ENCODE peak calls at places on chromosomes 16 and 17, in six cellular contexts. One of them, this sample, is unnamed.

GRCh38 chr17:75927286-75927922 is 13.4 kb downstream of the FBF1 start:
- DNase-seq in H1: no peak
- DNase-seq in transverse colon: peak; percentile 27
- DNase-seq in A549: peak; percentile 62
- DNase-seq in stomach: peak; percentile 54
- DNase-seq in GM12878: no peak
- DNase-seq in this sample: no peak

GRCh38 chr17:80287806-80288579 is 27.3 kb downstream of the RNF213 start:
- DNase-seq in H1: no peak
- DNase-seq in transverse colon: no peak
- DNase-seq in A549: no peak
- DNase-seq in stomach: no peak
- DNase-seq in GM12878: no peak
- DNase-seq in this sample: no peak

GRCh38 chr16:82652826-82653225 is 26.1 kb downstream of the CDH13 start:
- DNase-seq in H1: no peak
- DNase-seq in transverse colon: no peak
- DNase-seq in A549: no peak
- DNase-seq in stomach: no peak
- DNase-seq in GM12878: no peak
- DNase-seq in this sample: no peak

GRCh38 chr16:49473131-49473530 is 99.5 kb downstream of the C16orf78 start:
- DNase-seq in H1: no peak
- DNase-seq in transverse colon: no peak
- DNase-seq in A549: no peak
- DNase-seq in stomach: peak; percentile 3
- DNase-seq in GM12878: no peak
- DNase-seq in this sample: no peak

GRCh38 chr16:68417711-68418301 is 30.5 kb downstream of the SMPD3 start:
- DNase-seq in H1: no peak
- DNase-seq in transverse colon: peak; percentile 85
- DNase-seq in A549: no peak
- DNase-seq in stomach: peak; percentile 91
- DNase-seq in GM12878: peak; percentile 73
- DNase-seq in this sample: no peak

GRCh38 chr16:65121870-65122723 is at the start of gene CDH11:
- DNase-seq in H1: peak; percentile 81
- DNase-seq in transverse colon: peak; percentile 38
- DNase-seq in A549: no peak
- DNase-seq in stomach: peak; percentile 25
- DNase-seq in GM12878: no peak
- DNase-seq in this sample: peak; percentile 41

GRCh38 chr16:75074920-75075687 is 41.5 kb downstream of the LDHD start:
- DNase-seq in H1: no peak
- DNase-seq in transverse colon: peak; percentile 74
- DNase-seq in A549: no peak
- DNase-seq in stomach: peak; percentile 58
- DNase-seq in GM12878: peak; percentile 96
- DNase-seq in this sample: no peak

GRCh38 chr16:23434380-23434779 is 18.6 kb downstream of the COG7 start:
- DNase-seq in H1: no peak
- DNase-seq in transverse colon: no peak
- DNase-seq in A549: peak; percentile 82
- DNase-seq in stomach: no peak
- DNase-seq in GM12878: peak; percentile 40
- DNase-seq in this sample: no peak

GRCh38 chr16:79991918-79992317 is 391.4 kb upstream of the MAF start:
- DNase-seq in H1: no peak
- DNase-seq in transverse colon: no peak
- DNase-seq in A549: no peak
- DNase-seq in stomach: no peak
- DNase-seq in GM12878: no peak
- DNase-seq in this sample: no peak

GRCh38 chr17:49548506-49549310 is 27.0 kb upstream of the NXPH3 start:
- DNase-seq in H1: peak; percentile 85
- DNase-seq in transverse colon: no peak
- DNase-seq in A549: peak; percentile 66
- DNase-seq in stomach: peak; percentile 55
- DNase-seq in GM12878: no peak
- DNase-seq in this sample: no peak

GRCh38 chr17:1496814-1497325 is 4.4 kb upstream of the MYO1C start:
- DNase-seq in H1: no peak
- DNase-seq in transverse colon: no peak
- DNase-seq in A549: no peak
- DNase-seq in stomach: no peak
- DNase-seq in GM12878: no peak
- DNase-seq in this sample: no peak

GRCh38 chr17:50191070-50192045 is 10.1 kb downstream of the COL1A1 start:
- DNase-seq in H1: no peak
- DNase-seq in transverse colon: no peak
- DNase-seq in A549: no peak
- DNase-seq in stomach: no peak
- DNase-seq in GM12878: no peak
- DNase-seq in this sample: no peak

GRCh38 chr17:47719411-47720152 is 13.5 kb upstream of the TBX21 start:
- DNase-seq in H1: no peak
- DNase-seq in transverse colon: no peak
- DNase-seq in A549: no peak
- DNase-seq in stomach: no peak
- DNase-seq in GM12878: no peak
- DNase-seq in this sample: no peak

GRCh38 chr16:4450430-4450829 is 24.0 kb downstream of the NMRAL1 start:
- DNase-seq in H1: no peak
- DNase-seq in transverse colon: no peak
- DNase-seq in A549: no peak
- DNase-seq in stomach: no peak
- DNase-seq in GM12878: no peak
- DNase-seq in this sample: no peak

GRCh38 chr16:67186550-67186950 is 2.8 kb upstream of the MATCAP1 start:
- DNase-seq in H1: no peak
- DNase-seq in transverse colon: no peak
- DNase-seq in A549: no peak
- DNase-seq in stomach: no peak
- DNase-seq in GM12878: no peak
- DNase-seq in this sample: no peak

GRCh38 chr16:31186930-31187807 is 7.2 kb downstream of the FUS start:
- DNase-seq in H1: no peak
- DNase-seq in transverse colon: no peak
- DNase-seq in A549: no peak
- DNase-seq in stomach: no peak
- DNase-seq in GM12878: no peak
- DNase-seq in this sample: no peak

GRCh38 chr17:6303664-6304063 is 131.3 kb downstream of the AIPL1 start:
- DNase-seq in H1: peak; percentile 73
- DNase-seq in transverse colon: no peak
- DNase-seq in A549: peak; percentile 21
- DNase-seq in stomach: no peak
- DNase-seq in GM12878: no peak
- DNase-seq in this sample: no peak

GRCh38 chr17:72340836-72341235 is 220.0 kb downstream of the SOX9 start:
- DNase-seq in H1: no peak
- DNase-seq in transverse colon: no peak
- DNase-seq in A549: no peak
- DNase-seq in stomach: no peak
- DNase-seq in GM12878: no peak
- DNase-seq in this sample: no peak

GRCh38 chr16:8173111-8173644 is 417.1 kb downstream of the TMEM114 start:
- DNase-seq in H1: peak; percentile 83
- DNase-seq in transverse colon: peak; percentile 68
- DNase-seq in A549: peak; percentile 89
- DNase-seq in stomach: peak; percentile 71
- DNase-seq in GM12878: peak; percentile 2
- DNase-seq in this sample: no peak

GRCh38 chr17:4968166-4968915 is 724 bp upstream of the SPAG7 start:
- DNase-seq in H1: peak; percentile 72
- DNase-seq in transverse colon: no peak
- DNase-seq in A549: no peak
- DNase-seq in stomach: no peak
- DNase-seq in GM12878: no peak
- DNase-seq in this sample: no peak

GRCh38 chr17:39198186-39198566 is 707 bp upstream of the CACNB1 start:
- DNase-seq in H1: no peak
- DNase-seq in transverse colon: no peak
- DNase-seq in A549: no peak
- DNase-seq in stomach: no peak
- DNase-seq in GM12878: no peak
- DNase-seq in this sample: peak; percentile 36

GRCh38 chr17:39197380-39198185 is at the start of gene CACNB1:
- DNase-seq in H1: peak; percentile 85
- DNase-seq in transverse colon: peak; percentile 82
- DNase-seq in A549: peak; percentile 78
- DNase-seq in stomach: peak; percentile 72
- DNase-seq in GM12878: no peak
- DNase-seq in this sample: peak; percentile 64

GRCh38 chr17:39200957-39201510 is 951 bp downstream of the RPL19 start:
- DNase-seq in H1: no peak
- DNase-seq in transverse colon: no peak
- DNase-seq in A549: no peak
- DNase-seq in stomach: no peak
- DNase-seq in GM12878: no peak
- DNase-seq in this sample: no peak

GRCh38 chr17:39199673-39199985 is 454 bp upstream of the RPL19 start:
- DNase-seq in H1: no peak
- DNase-seq in transverse colon: no peak
- DNase-seq in A549: no peak
- DNase-seq in stomach: no peak
- DNase-seq in GM12878: no peak
- DNase-seq in this sample: no peak

GRCh38 chr17:39199986-39200879 is at the start of gene RPL19:
- DNase-seq in H1: peak; percentile 83
- DNase-seq in transverse colon: peak; percentile 91
- DNase-seq in A549: peak; percentile 98
- DNase-seq in stomach: peak; percentile 91
- DNase-seq in GM12878: peak; percentile 81
- DNase-seq in this sample: peak; percentile 93
- H3K4me3 ChIP-seq in H1: peak within 1 kb of the TSS; percentile 96
- H3K4me3 ChIP-seq in transverse colon: peak within 1 kb of the TSS; percentile 97
- H3K4me3 ChIP-seq in A549: peak within 1 kb of the TSS; percentile 96
- H3K4me3 ChIP-seq in stomach: peak within 1 kb of the TSS; percentile 89
- H3K4me3 ChIP-seq in GM12878: peak within 1 kb of the TSS; percentile 95
- H3K4me3 ChIP-seq in this sample: peak within 1 kb of the TSS; percentile 82

DNA sequence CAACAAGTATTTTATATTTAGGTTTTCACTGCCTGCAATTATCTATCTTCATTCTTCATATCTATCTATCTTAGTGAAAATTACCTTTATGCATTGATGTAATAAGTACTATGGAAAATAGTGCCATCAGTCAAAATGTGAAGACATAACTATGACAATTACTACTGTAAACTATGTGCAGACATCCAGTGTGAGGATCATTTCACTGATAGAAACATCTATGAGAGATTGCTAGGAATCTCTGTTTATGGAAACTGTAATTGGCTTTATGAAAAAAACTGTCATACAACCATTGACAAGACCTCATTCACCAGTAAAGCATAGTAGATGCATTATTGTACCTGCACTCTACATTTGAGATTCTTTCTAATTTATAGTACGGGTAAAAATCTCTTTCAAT is 401.0 kb downstream of the PMP22 start:
- DNase-seq in H1: no peak
- DNase-seq in transverse colon: no peak
- DNase-seq in A549: no peak
- DNase-seq in stomach: no peak
- DNase-seq in GM12878: no peak
- DNase-seq in this sample: no peak
- TF ChIP-seq EP300 in H1: no peak
- TF ChIP-seq EP300 in transverse colon: no peak
- TF ChIP-seq EP300 in A549: no peak
- TF ChIP-seq EP300 in stomach: no peak
- TF ChIP-seq EP300 in GM12878: no peak
- TF ChIP-seq EP300 in this sample: no peak

GRCh38 chr17:36937961-36938565 is 788 bp downstream of the LHX1 start:
- DNase-seq in H1: peak; percentile 76
- DNase-seq in transverse colon: no peak
- DNase-seq in A549: no peak
- DNase-seq in stomach: no peak
- DNase-seq in GM12878: no peak
- DNase-seq in this sample: no peak
- H3K4me3 ChIP-seq in H1: peak overlapping the region; percentile 14
- H3K4me3 ChIP-seq in transverse colon: peak overlapping the region; percentile 23
- H3K4me3 ChIP-seq in A549: no peak overlapping the region
- H3K4me3 ChIP-seq in stomach: no peak overlapping the region
- H3K4me3 ChIP-seq in GM12878: no peak overlapping the region
- H3K4me3 ChIP-seq in this sample: no peak overlapping the region

GRCh38 chr17:65888649-65889048 is 303.3 kb downstream of the CEP112 start:
- DNase-seq in H1: no peak
- DNase-seq in transverse colon: no peak
- DNase-seq in A549: no peak
- DNase-seq in stomach: no peak
- DNase-seq in GM12878: no peak
- DNase-seq in this sample: no peak

GRCh38 chr17:65885484-65885883 is 306.4 kb downstream of the CEP112 start:
- DNase-seq in H1: no peak
- DNase-seq in transverse colon: no peak
- DNase-seq in A549: no peak
- DNase-seq in stomach: no peak
- DNase-seq in GM12878: no peak
- DNase-seq in this sample: no peak

GRCh38 chr17:65886240-65886639 is 305.7 kb downstream of the CEP112 start:
- DNase-seq in H1: no peak
- DNase-seq in transverse colon: no peak
- DNase-seq in A549: no peak
- DNase-seq in stomach: no peak
- DNase-seq in GM12878: no peak
- DNase-seq in this sample: no peak
- TF ChIP-seq EP300 in H1: no peak
- TF ChIP-seq EP300 in transverse colon: no peak
- TF ChIP-seq EP300 in A549: no peak
- TF ChIP-seq EP300 in stomach: no peak
- TF ChIP-seq EP300 in GM12878: no peak
- TF ChIP-seq EP300 in this sample: no peak

GRCh38 chr17:81342062-81342699 is 47.1 kb upstream of the SLC38A10 start:
- DNase-seq in H1: no peak
- DNase-seq in transverse colon: no peak
- DNase-seq in A549: no peak
- DNase-seq in stomach: no peak
- DNase-seq in GM12878: no peak
- DNase-seq in this sample: no peak
- H3K4me3 ChIP-seq in H1: peak overlapping the region; percentile 71
- H3K4me3 ChIP-seq in transverse colon: peak overlapping the region; percentile 92
- H3K4me3 ChIP-seq in A549: no peak overlapping the region
- H3K4me3 ChIP-seq in stomach: peak overlapping the region; percentile 69
- H3K4me3 ChIP-seq in GM12878: peak overlapping the region; percentile 94
- H3K4me3 ChIP-seq in this sample: peak overlapping the region; percentile 88

GRCh38 chr17:31496097-31496496 is 104.6 kb downstream of the RAB11FIP4 start:
- DNase-seq in H1: no peak
- DNase-seq in transverse colon: no peak
- DNase-seq in A549: no peak
- DNase-seq in stomach: no peak
- DNase-seq in GM12878: no peak
- DNase-seq in this sample: no peak

GRCh38 chr17:31493656-31494155 is 102.2 kb downstream of the RAB11FIP4 start:
- DNase-seq in H1: no peak
- DNase-seq in transverse colon: peak; percentile 37
- DNase-seq in A549: no peak
- DNase-seq in stomach: no peak
- DNase-seq in GM12878: no peak
- DNase-seq in this sample: no peak

GRCh38 chr17:31495049-31495885 is 103.8 kb downstream of the RAB11FIP4 start:
- DNase-seq in H1: no peak
- DNase-seq in transverse colon: peak; percentile 69
- DNase-seq in A549: no peak
- DNase-seq in stomach: peak; percentile 82
- DNase-seq in GM12878: no peak
- DNase-seq in this sample: no peak

GRCh38 chr17:31492880-31493655 is 101.6 kb downstream of the RAB11FIP4 start:
- DNase-seq in H1: no peak
- DNase-seq in transverse colon: peak; percentile 56
- DNase-seq in A549: no peak
- DNase-seq in stomach: peak; percentile 43
- DNase-seq in GM12878: peak; percentile 58
- DNase-seq in this sample: peak; percentile 38

GRCh38 chr17:31494259-31495048 is 103.0 kb downstream of the RAB11FIP4 start:
- DNase-seq in H1: no peak
- DNase-seq in transverse colon: peak; percentile 61
- DNase-seq in A549: no peak
- DNase-seq in stomach: peak; percentile 44
- DNase-seq in GM12878: peak; percentile 83
- DNase-seq in this sample: no peak
- TF ChIP-seq EP300 in H1: no peak
- TF ChIP-seq EP300 in transverse colon: no peak
- TF ChIP-seq EP300 in A549: no peak
- TF ChIP-seq EP300 in stomach: no peak
- TF ChIP-seq EP300 in GM12878: peak; percentile 67
- TF ChIP-seq EP300 in this sample: no peak